ENCODE peak calls at places on chromosomes 7 and 10, in eight cellular contexts. T is stimulated activated naive CD4-positive, alpha-beta T cell; N is HT1080; M is mucosa of gallbladder; A is stimulated activated CD8-positive, alpha-beta memory T cell treated with anti-CD3 and anti-CD28 coated beads, Interleukin-7, amount 100 ng/mL, for 24 hours; K is hippocampal formation; V is tibial artery; I is effector CD4-positive, alpha-beta T cell. Y is an unnamed sample.
A peak's percentile ranks its signal among the peaks of the same experiment; 100 is the strongest.

GRCh38 chr10:62850646-62851045 is 34.5 kb upstream of the EGR2 start:
- DNase-seq in T (no peak), N (no peak), M (no peak), A (no peak), K (no peak), V (no peak), I (no peak), Y (no peak)

GRCh38 chr10:24820616-24821015 is 96.9 kb upstream of the ARHGAP21 start:
- DNase-seq in T (no peak), N (peak; percentile 60), M (no peak), A (no peak), K (no peak), V (no peak), I (no peak), Y (no peak)

GRCh38 chr7:117248810-117249209 is 74.0 kb downstream of the WNT2 start:
- DNase-seq in T (no peak), N (no peak), M (no peak), A (no peak), K (peak; percentile 12), V (peak; percentile 29), I (no peak), Y (peak; percentile 15)

GRCh38 chr7:3140834-3141233 is 97.2 kb upstream of the CARD11 start:
- DNase-seq in T (no peak), N (no peak), M (no peak), A (no peak), K (no peak), V (no peak), I (no peak), Y (no peak)

GRCh38 chr7:47288060-47288459 is 293.9 kb downstream of the TNS3 start:
- DNase-seq in T (no peak), N (no peak), M (no peak), A (no peak), K (no peak), V (no peak), I (no peak), Y (no peak)

GRCh38 chr7:2468227-2468626 is 8.0 kb downstream of the GRIFIN start:
- DNase-seq in T (no peak), N (no peak), M (no peak), A (no peak), K (no peak), V (no peak), I (no peak), Y (no peak)

GRCh38 chr7:369476-369980 is 79.6 kb downstream of the FOXL3 start:
- DNase-seq in T (no peak), N (no peak), M (no peak), A (no peak), K (no peak), V (no peak), I (no peak), Y (no peak)

GRCh38 chr7:127251458-127252379 is 1.0 kb downstream of the GRM8 start:
- DNase-seq in T (no peak), N (no peak), M (no peak), A (no peak), K (no peak), V (no peak), I (no peak), Y (peak; percentile 30)

GRCh38 chr10:104796817-104797216 is 155.7 kb downstream of the SORCS3 start:
- DNase-seq in T (no peak), N (no peak), M (no peak), A (no peak), K (no peak), V (no peak), I (no peak), Y (no peak)

GRCh38 chr10:95767884-95768556 is 12.1 kb downstream of the ENTPD1 start:
- DNase-seq in T (no peak), N (no peak), M (peak; percentile 58), A (no peak), K (no peak), V (no peak), I (no peak), Y (no peak)

GRCh38 chr10:75386128-75386527 is 15.4 kb downstream of the ZNF503 start:
- DNase-seq in T (no peak), N (no peak), M (no peak), A (no peak), K (no peak), V (no peak), I (no peak), Y (no peak)

GRCh38 chr7:38424750-38425463 is 151.5 kb upstream of the TARP start:
- DNase-seq in T (no peak), N (no peak), M (no peak), A (no peak), K (no peak), V (no peak), I (no peak), Y (no peak)

GRCh38 chr7:13179775-13180448 is 492.5 kb downstream of the ARL4A start:
- DNase-seq in T (no peak), N (no peak), M (no peak), A (no peak), K (no peak), V (no peak), I (no peak), Y (no peak)

GRCh38 chr10:75764974-75765551 is 333.6 kb downstream of the LRMDA start:
- DNase-seq in T (no peak), N (no peak), M (no peak), A (no peak), K (no peak), V (no peak), I (no peak), Y (no peak)

GRCh38 chr7:105682331-105683070 is 101.2 kb upstream of the EFCAB10 start:
- DNase-seq in T (no peak), N (no peak), M (no peak), A (no peak), K (no peak), V (no peak), I (no peak), Y (no peak)

GRCh38 chr7:74256446-74257408 is 2.5 kb upstream of the RFC2 start:
- DNase-seq in T (no peak), N (no peak), M (no peak), A (no peak), K (no peak), V (peak; percentile 46), I (no peak), Y (no peak)

GRCh38 chr7:127907638-127908040 is 123.6 kb downstream of the LRRC4 start:
- DNase-seq in T (no peak), N (peak; percentile 73), M (no peak), A (no peak), K (no peak), V (no peak), I (no peak), Y (no peak)

GRCh38 chr7:91424372-91424771 is 160.1 kb downstream of the FZD1 start:
- DNase-seq in T (no peak), N (no peak), M (no peak), A (no peak), K (no peak), V (no peak), I (no peak), Y (peak; percentile 19)

GRCh38 chr7:100604078-100604975 is 2.2 kb downstream of the PCOLCE start:
- DNase-seq in T (peak; percentile 70), N (no peak), M (peak; percentile 55), A (peak; percentile 56), K (peak; percentile 37), V (peak; percentile 68), I (peak; percentile 62), Y (peak; percentile 43)

GRCh38 chr10:114711487-114712250 is 53.6 kb upstream of the ABLIM1 start:
- DNase-seq in T (no peak), N (no peak), M (no peak), A (no peak), K (no peak), V (no peak), I (no peak), Y (no peak)

GRCh38 chr10:23094786-23095403 is 484 bp upstream of the MSRB2 start:
- DNase-seq in T (no peak), N (peak; percentile 1), M (no peak), A (no peak), K (no peak), V (no peak), I (no peak), Y (no peak)

GRCh38 chr7:28904539-28905143 is 53.5 kb downstream of the TRIL start:
- DNase-seq in T (no peak), N (no peak), M (no peak), A (no peak), K (no peak), V (no peak), I (no peak), Y (no peak)

GRCh38 chr7:2517004-2517403 is 2.6 kb upstream of the LFNG start:
- DNase-seq in T (no peak), N (peak; percentile 94), M (no peak), A (no peak), K (no peak), V (no peak), I (no peak), Y (no peak)

GRCh38 chr10:103765981-103766380 is 89.4 kb downstream of the SH3PXD2A start:
- DNase-seq in T (peak; percentile 67), N (peak; percentile 66), M (peak; percentile 37), A (no peak), K (no peak), V (no peak), I (peak; percentile 73), Y (no peak)

GRCh38 chr10:74047304-74047703 is 49.4 kb downstream of the VCL start:
- DNase-seq in T (no peak), N (no peak), M (no peak), A (no peak), K (no peak), V (no peak), I (no peak), Y (no peak)

GRCh38 chr10:99233680-99234018 is 2.0 kb downstream of the HPSE2 start:
- DNase-seq in T (no peak), N (no peak), M (no peak), A (no peak), K (no peak), V (no peak), I (no peak), Y (no peak)

GRCh38 chr7:75639893-75640600 is 98.7 kb downstream of the HIP1 start:
- DNase-seq in T (no peak), N (no peak), M (no peak), A (no peak), K (no peak), V (no peak), I (no peak), Y (no peak)

GRCh38 chr7:132400667-132401142 is 175.6 kb downstream of the PLXNA4 start:
- DNase-seq in T (no peak), N (no peak), M (no peak), A (no peak), K (no peak), V (peak; percentile 53), I (no peak), Y (no peak)

GRCh38 chr7:83921798-83922607 is 272.6 kb downstream of the SEMA3A start:
- DNase-seq in T (no peak), N (peak; percentile 13), M (no peak), A (no peak), K (no peak), V (no peak), I (no peak), Y (no peak)

GRCh38 chr7:2952316-2952715 is 91.4 kb downstream of the CARD11 start:
- DNase-seq in T (no peak), N (no peak), M (no peak), A (no peak), K (no peak), V (no peak), I (no peak), Y (no peak)

GRCh38 chr7:471191-471865 is 48.3 kb downstream of the PDGFA start:
- DNase-seq in T (no peak), N (no peak), M (no peak), A (no peak), K (no peak), V (no peak), I (no peak), Y (no peak)

GRCh38 chr10:79241990-79242619 is 105.2 kb upstream of the PPIF start:
- DNase-seq in T (no peak), N (no peak), M (no peak), A (no peak), K (peak; percentile 38), V (peak; percentile 78), I (no peak), Y (no peak)

GRCh38 chr10:12735843-12736462 is 265.6 kb downstream of the CCDC3 start:
- DNase-seq in T (no peak), N (no peak), M (no peak), A (no peak), K (no peak), V (peak; percentile 73), I (no peak), Y (no peak)

GRCh38 chr7:15332962-15333361 is 228.9 kb downstream of the AGMO start:
- DNase-seq in T (no peak), N (no peak), M (no peak), A (no peak), K (no peak), V (no peak), I (no peak), Y (no peak)